ENCODE peak calls at places on chromosomes 4 and X, in nine cellular contexts. One of them, this sample, is unnamed.

GRCh38 chrX:99394450-99394849 is 1015.6 kb downstream of the PCDH19 start:
- DNase-seq in left lung: no peak
- DNase-seq in GM10248: no peak
- DNase-seq in neural crest cell: no peak
- DNase-seq in HepG2: peak; percentile 5
- DNase-seq in nephron progenitor cell: no peak
- DNase-seq in MM.1S: no peak
- DNase-seq in choroid plexus epithelial cell: no peak
- DNase-seq in thoracic aorta: no peak
- DNase-seq in this sample: no peak

GRCh38 chr4:101211146-101211553 is 136.2 kb downstream of the PPP3CA start:
- DNase-seq in left lung: no peak
- DNase-seq in HepG2: peak; percentile 55
- DNase-seq in nephron progenitor cell: no peak
- DNase-seq in choroid plexus epithelial cell: no peak
- DNase-seq in neural crest cell: no peak
- DNase-seq in MM.1S: no peak
- DNase-seq in GM10248: no peak
- DNase-seq in thoracic aorta: no peak
- DNase-seq in this sample: peak; percentile 27

GRCh38 chr4:153252122-153252521 is 47.9 kb downstream of the TRIM2 start:
- DNase-seq in choroid plexus epithelial cell: no peak
- DNase-seq in HepG2: no peak
- DNase-seq in left lung: no peak
- DNase-seq in MM.1S: no peak
- DNase-seq in GM10248: no peak
- DNase-seq in nephron progenitor cell: no peak
- DNase-seq in thoracic aorta: no peak
- DNase-seq in neural crest cell: no peak
- DNase-seq in this sample: no peak

GRCh38 chrX:129777218-129777768 is 2.5 kb upstream of the SASH3 start:
- DNase-seq in neural crest cell: no peak
- DNase-seq in GM10248: peak; percentile 54
- DNase-seq in nephron progenitor cell: no peak
- DNase-seq in choroid plexus epithelial cell: no peak
- DNase-seq in MM.1S: peak; percentile 90
- DNase-seq in thoracic aorta: no peak
- DNase-seq in HepG2: peak; percentile 19
- DNase-seq in left lung: peak; percentile 89
- DNase-seq in this sample: no peak

GRCh38 chr4:26263165-26263564 is 57.6 kb upstream of the RBPJ start:
- DNase-seq in choroid plexus epithelial cell: no peak
- DNase-seq in MM.1S: peak; percentile 31
- DNase-seq in nephron progenitor cell: no peak
- DNase-seq in HepG2: no peak
- DNase-seq in left lung: no peak
- DNase-seq in neural crest cell: no peak
- DNase-seq in GM10248: no peak
- DNase-seq in thoracic aorta: no peak
- DNase-seq in this sample: no peak

GRCh38 chrX:153824348-153824747 is 6.0 kb downstream of the PDZD4 start:
- DNase-seq in GM10248: no peak
- DNase-seq in nephron progenitor cell: no peak
- DNase-seq in HepG2: no peak
- DNase-seq in neural crest cell: no peak
- DNase-seq in MM.1S: no peak
- DNase-seq in thoracic aorta: no peak
- DNase-seq in left lung: no peak
- DNase-seq in choroid plexus epithelial cell: no peak
- DNase-seq in this sample: no peak

GRCh38 chr4:68369474-68369805 is 19.6 kb upstream of the YTHDC1 start:
- DNase-seq in HepG2: no peak
- DNase-seq in MM.1S: no peak
- DNase-seq in nephron progenitor cell: no peak
- DNase-seq in GM10248: no peak
- DNase-seq in choroid plexus epithelial cell: no peak
- DNase-seq in thoracic aorta: no peak
- DNase-seq in left lung: no peak
- DNase-seq in neural crest cell: no peak
- DNase-seq in this sample: no peak

GRCh38 chrX:136694491-136695087 is 46.6 kb downstream of the CD40LG start:
- DNase-seq in HepG2: peak; percentile 10
- DNase-seq in left lung: no peak
- DNase-seq in neural crest cell: no peak
- DNase-seq in nephron progenitor cell: peak; percentile 3
- DNase-seq in MM.1S: peak; percentile 79
- DNase-seq in choroid plexus epithelial cell: peak; percentile 76
- DNase-seq in GM10248: peak; percentile 54
- DNase-seq in thoracic aorta: no peak
- DNase-seq in this sample: peak; percentile 77

GRCh38 chrX:31071262-31071661 is 579 bp downstream of the FTHL17 start:
- DNase-seq in GM10248: no peak
- DNase-seq in choroid plexus epithelial cell: no peak
- DNase-seq in thoracic aorta: no peak
- DNase-seq in MM.1S: no peak
- DNase-seq in nephron progenitor cell: no peak
- DNase-seq in left lung: peak; percentile 42
- DNase-seq in HepG2: no peak
- DNase-seq in neural crest cell: no peak
- DNase-seq in this sample: no peak

GRCh38 chrX:25523574-25523973 is 507.8 kb upstream of the ARX start:
- DNase-seq in neural crest cell: peak; percentile 15
- DNase-seq in nephron progenitor cell: peak; percentile 36
- DNase-seq in MM.1S: no peak
- DNase-seq in GM10248: peak; percentile 9
- DNase-seq in HepG2: peak; percentile 42
- DNase-seq in left lung: no peak
- DNase-seq in thoracic aorta: no peak
- DNase-seq in choroid plexus epithelial cell: peak; percentile 63
- DNase-seq in this sample: peak; percentile 63

GRCh38 chr4:7362341-7362740 is 72.4 kb downstream of the PSAPL1 start:
- DNase-seq in left lung: no peak
- DNase-seq in MM.1S: no peak
- DNase-seq in HepG2: no peak
- DNase-seq in nephron progenitor cell: no peak
- DNase-seq in neural crest cell: no peak
- DNase-seq in choroid plexus epithelial cell: no peak
- DNase-seq in GM10248: no peak
- DNase-seq in thoracic aorta: no peak
- DNase-seq in this sample: no peak

GRCh38 chrX:111375747-111376146 is 36.2 kb downstream of the DCX start:
- DNase-seq in MM.1S: no peak
- DNase-seq in thoracic aorta: no peak
- DNase-seq in HepG2: no peak
- DNase-seq in GM10248: no peak
- DNase-seq in nephron progenitor cell: peak; percentile 25
- DNase-seq in left lung: no peak
- DNase-seq in neural crest cell: no peak
- DNase-seq in choroid plexus epithelial cell: peak; percentile 0
- DNase-seq in this sample: peak; percentile 1

GRCh38 chrX:125005863-125006262 is 313.8 kb upstream of the TEX13C start:
- DNase-seq in choroid plexus epithelial cell: no peak
- DNase-seq in left lung: no peak
- DNase-seq in HepG2: no peak
- DNase-seq in neural crest cell: no peak
- DNase-seq in nephron progenitor cell: peak; percentile 4
- DNase-seq in MM.1S: no peak
- DNase-seq in thoracic aorta: no peak
- DNase-seq in GM10248: no peak
- DNase-seq in this sample: no peak

GRCh38 chr4:43330288-43330687 is 437.8 kb downstream of the GRXCR1 start:
- DNase-seq in thoracic aorta: no peak
- DNase-seq in HepG2: no peak
- DNase-seq in neural crest cell: no peak
- DNase-seq in left lung: no peak
- DNase-seq in MM.1S: no peak
- DNase-seq in nephron progenitor cell: no peak
- DNase-seq in choroid plexus epithelial cell: peak; percentile 57
- DNase-seq in GM10248: no peak
- DNase-seq in this sample: peak; percentile 70

GRCh38 chrX:33970028-33970932 is 161.8 kb downstream of the FAM47A start:
- DNase-seq in neural crest cell: no peak
- DNase-seq in nephron progenitor cell: peak; percentile 4
- DNase-seq in GM10248: no peak
- DNase-seq in thoracic aorta: no peak
- DNase-seq in HepG2: no peak
- DNase-seq in choroid plexus epithelial cell: no peak
- DNase-seq in left lung: no peak
- DNase-seq in MM.1S: no peak
- DNase-seq in this sample: no peak

GRCh38 chr4:98110929-98111328 is 32.3 kb downstream of the STPG2 start:
- DNase-seq in HepG2: no peak
- DNase-seq in thoracic aorta: no peak
- DNase-seq in MM.1S: no peak
- DNase-seq in neural crest cell: no peak
- DNase-seq in GM10248: no peak
- DNase-seq in choroid plexus epithelial cell: no peak
- DNase-seq in left lung: no peak
- DNase-seq in nephron progenitor cell: no peak
- DNase-seq in this sample: no peak

GRCh38 chr4:98117363-98117762 is 25.9 kb downstream of the STPG2 start:
- DNase-seq in neural crest cell: no peak
- DNase-seq in nephron progenitor cell: no peak
- DNase-seq in choroid plexus epithelial cell: no peak
- DNase-seq in HepG2: no peak
- DNase-seq in left lung: no peak
- DNase-seq in MM.1S: no peak
- DNase-seq in GM10248: no peak
- DNase-seq in thoracic aorta: no peak
- DNase-seq in this sample: no peak

GRCh38 chr4:98110214-98110613 is 33.1 kb downstream of the STPG2 start:
- DNase-seq in nephron progenitor cell: no peak
- DNase-seq in GM10248: no peak
- DNase-seq in thoracic aorta: no peak
- DNase-seq in neural crest cell: no peak
- DNase-seq in MM.1S: no peak
- DNase-seq in left lung: no peak
- DNase-seq in choroid plexus epithelial cell: no peak
- DNase-seq in HepG2: no peak
- DNase-seq in this sample: no peak

DNA sequence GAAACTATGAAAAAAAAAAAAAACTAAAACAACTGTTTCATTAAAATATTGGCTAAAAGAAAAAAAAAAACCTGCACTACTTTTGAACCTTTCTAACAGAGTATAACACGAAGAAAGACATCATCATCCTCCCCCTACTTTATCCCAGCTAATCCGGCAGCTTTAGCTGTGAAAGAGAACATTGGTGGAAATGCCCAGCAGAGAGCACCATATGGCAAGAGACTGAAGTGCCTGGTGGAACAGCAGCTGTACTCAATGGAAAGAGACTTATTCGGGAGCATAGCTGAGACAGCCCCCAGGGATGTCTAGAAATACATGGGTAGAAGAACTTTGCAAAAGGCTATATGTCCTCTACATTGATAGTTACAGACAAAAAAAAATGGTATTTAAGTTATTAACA is 30.3 kb downstream of the STPG2 start:
- DNase-seq in HepG2: peak; percentile 5
- DNase-seq in thoracic aorta: no peak
- DNase-seq in choroid plexus epithelial cell: peak; percentile 65
- DNase-seq in neural crest cell: no peak
- DNase-seq in GM10248: no peak
- DNase-seq in left lung: no peak
- DNase-seq in nephron progenitor cell: peak; percentile 15
- DNase-seq in MM.1S: peak; percentile 14
- DNase-seq in this sample: peak; percentile 34
- TF ChIP-seq CTCF in HepG2: peak; percentile 46
- TF ChIP-seq CTCF in thoracic aorta: no peak
- TF ChIP-seq CTCF in choroid plexus epithelial cell: peak; percentile 66
- TF ChIP-seq CTCF in neural crest cell: peak; percentile 50
- TF ChIP-seq CTCF in GM10248: no peak
- TF ChIP-seq CTCF in left lung: no peak
- TF ChIP-seq CTCF in nephron progenitor cell: no peak
- TF ChIP-seq CTCF in MM.1S: no peak
- TF ChIP-seq CTCF in this sample: peak; percentile 23

GRCh38 chr4:8886625-8887406 is 15.2 kb upstream of the HMX1 start:
- DNase-seq in MM.1S: no peak
- DNase-seq in HepG2: no peak
- DNase-seq in GM10248: no peak
- DNase-seq in thoracic aorta: no peak
- DNase-seq in neural crest cell: no peak
- DNase-seq in left lung: no peak
- DNase-seq in nephron progenitor cell: no peak
- DNase-seq in choroid plexus epithelial cell: no peak
- DNase-seq in this sample: no peak
- TF ChIP-seq CTCF in MM.1S: peak; percentile 53
- TF ChIP-seq CTCF in HepG2: peak; percentile 29
- TF ChIP-seq CTCF in GM10248: no peak
- TF ChIP-seq CTCF in thoracic aorta: no peak
- TF ChIP-seq CTCF in neural crest cell: peak; percentile 56
- TF ChIP-seq CTCF in left lung: no peak
- TF ChIP-seq CTCF in nephron progenitor cell: peak; percentile 44
- TF ChIP-seq CTCF in choroid plexus epithelial cell: peak; percentile 43
- TF ChIP-seq CTCF in this sample: peak; percentile 29

GRCh38 chrX:142884853-142885252 is 140.9 kb upstream of the SPANXN4 start:
- DNase-seq in thoracic aorta: no peak
- DNase-seq in GM10248: no peak
- DNase-seq in neural crest cell: no peak
- DNase-seq in left lung: no peak
- DNase-seq in nephron progenitor cell: no peak
- DNase-seq in choroid plexus epithelial cell: no peak
- DNase-seq in HepG2: no peak
- DNase-seq in MM.1S: no peak
- DNase-seq in this sample: no peak
- TF ChIP-seq CTCF in thoracic aorta: no peak
- TF ChIP-seq CTCF in GM10248: no peak
- TF ChIP-seq CTCF in neural crest cell: no peak
- TF ChIP-seq CTCF in left lung: no peak
- TF ChIP-seq CTCF in nephron progenitor cell: no peak
- TF ChIP-seq CTCF in choroid plexus epithelial cell: no peak
- TF ChIP-seq CTCF in HepG2: no peak
- TF ChIP-seq CTCF in MM.1S: no peak
- TF ChIP-seq CTCF in this sample: no peak

GRCh38 chrX:653316-653715 is 22.7 kb downstream of the SHOX start:
- DNase-seq in nephron progenitor cell: no peak
- DNase-seq in MM.1S: no peak
- DNase-seq in GM10248: no peak
- DNase-seq in HepG2: no peak
- DNase-seq in left lung: no peak
- DNase-seq in choroid plexus epithelial cell: no peak
- DNase-seq in thoracic aorta: no peak
- DNase-seq in neural crest cell: no peak
- DNase-seq in this sample: no peak

GRCh38 chrX:650274-650673 is 19.7 kb downstream of the SHOX start:
- DNase-seq in GM10248: no peak
- DNase-seq in left lung: no peak
- DNase-seq in nephron progenitor cell: no peak
- DNase-seq in neural crest cell: no peak
- DNase-seq in choroid plexus epithelial cell: no peak
- DNase-seq in thoracic aorta: no peak
- DNase-seq in MM.1S: peak; percentile 10
- DNase-seq in HepG2: no peak
- DNase-seq in this sample: no peak

GRCh38 chrX:651922-652775 is 21.6 kb downstream of the SHOX start:
- DNase-seq in left lung: no peak
- DNase-seq in choroid plexus epithelial cell: no peak
- DNase-seq in neural crest cell: no peak
- DNase-seq in GM10248: no peak
- DNase-seq in nephron progenitor cell: no peak
- DNase-seq in HepG2: no peak
- DNase-seq in thoracic aorta: no peak
- DNase-seq in MM.1S: no peak
- DNase-seq in this sample: no peak

GRCh38 chrX:649166-649565 is 18.6 kb downstream of the SHOX start:
- DNase-seq in nephron progenitor cell: no peak
- DNase-seq in MM.1S: no peak
- DNase-seq in choroid plexus epithelial cell: no peak
- DNase-seq in HepG2: no peak
- DNase-seq in neural crest cell: no peak
- DNase-seq in GM10248: no peak
- DNase-seq in thoracic aorta: no peak
- DNase-seq in left lung: no peak
- DNase-seq in this sample: no peak

GRCh38 chrX:650801-651200 is 20.2 kb downstream of the SHOX start:
- DNase-seq in thoracic aorta: no peak
- DNase-seq in MM.1S: no peak
- DNase-seq in choroid plexus epithelial cell: no peak
- DNase-seq in left lung: no peak
- DNase-seq in neural crest cell: no peak
- DNase-seq in GM10248: no peak
- DNase-seq in nephron progenitor cell: no peak
- DNase-seq in HepG2: no peak
- DNase-seq in this sample: no peak
- TF ChIP-seq CTCF in thoracic aorta: no peak
- TF ChIP-seq CTCF in MM.1S: no peak
- TF ChIP-seq CTCF in choroid plexus epithelial cell: no peak
- TF ChIP-seq CTCF in left lung: no peak
- TF ChIP-seq CTCF in neural crest cell: no peak
- TF ChIP-seq CTCF in GM10248: no peak
- TF ChIP-seq CTCF in nephron progenitor cell: no peak
- TF ChIP-seq CTCF in HepG2: no peak
- TF ChIP-seq CTCF in this sample: no peak

This sample was measured in fibroblast of the aortic adventitia.